ENCODE peak calls at places on chromosomes 13 and 19, in four cellular contexts. O is transverse colon, V is cardiac muscle cell, N is tibial nerve. L is an unnamed sample.

GRCh38 chr19:20247016-20247683 is 80.1 kb downstream of the ZNF486 start:
- DNase-seq in O (no peak), V (peak), N (no peak), L (no peak)

GRCh38 chr13:73934215-73934623 is 200.0 kb downstream of the KLF12 start:
- DNase-seq in O (no peak), N (no peak), V (no peak), L (no peak)

GRCh38 chr19:54439174-54439851 is 9.7 kb upstream of the LENG8 start:
- DNase-seq in V (peak), N (no peak), O (no peak), L (no peak)

GRCh38 chr19:44723952-44724319 is 24.6 kb upstream of the BCL3 start:
- DNase-seq in V (peak), N (peak), O (peak), L (peak)

GRCh38 chr13:85738696-85739320 is 60.4 kb downstream of the SLITRK6 start:
- DNase-seq in N (no peak), O (no peak), V (no peak), L (no peak)

GRCh38 chr13:80873589-80873988 is 532.7 kb upstream of the SPRY2 start:
- DNase-seq in V (no peak), N (no peak), O (no peak), L (peak)

GRCh38 chr13:42218576-42218975 is 53.4 kb upstream of the AKAP11 start:
- DNase-seq in N (no peak), V (no peak), O (no peak), L (no peak)

GRCh38 chr19:33580645-33581037 is 41.1 kb upstream of the CHST8 start:
- DNase-seq in V (no peak), N (no peak), O (no peak), L (no peak)

GRCh38 chr19:45657520-45658163 is 10.4 kb upstream of the GIPR start:
- DNase-seq in N (no peak), V (peak), O (no peak), L (no peak)

GRCh38 chr19:17506745-17507144 is 4.7 kb upstream of the PGLS start:
- DNase-seq in O (no peak), V (no peak), N (no peak), L (no peak)

GRCh38 chr13:77323858-77324257 is 3.0 kb downstream of the MYCBP2 start:
- DNase-seq in V (no peak), N (no peak), O (no peak), L (no peak)

GRCh38 chr19:38478273-38478971 is 44.9 kb downstream of the RYR1 start:
- DNase-seq in V (peak), O (no peak), N (no peak), L (no peak)

GRCh38 chr19:45323671-45324081 is 1.0 kb upstream of the CKM start:
- DNase-seq in N (no peak), V (peak), O (peak), L (no peak)

GRCh38 chr19:4352701-4353121 is 9.3 kb downstream of the MPND start:
- DNase-seq in V (peak), O (no peak), N (no peak), L (no peak)

GRCh38 chr19:10535613-10536012 is 8.1 kb upstream of the ATG4D start:
- DNase-seq in O (no peak), N (no peak), V (no peak), L (no peak)

GRCh38 chr19:38306236-38306635 is 2.2 kb downstream of the C19orf33 start:
- DNase-seq in V (no peak), N (no peak), O (no peak), L (no peak)

GRCh38 chr19:48051345-48052033 is 7.6 kb upstream of the CABP5 start:
- DNase-seq in N (no peak), V (no peak), O (no peak), L (no peak)

GRCh38 chr13:110713981-110714797 is 689 bp downstream of the ING1 start:
- DNase-seq in N (peak), V (peak), O (peak), L (no peak)

GRCh38 chr13:61142506-61142905 is 273.1 kb downstream of the PCDH20 start:
- DNase-seq in O (no peak), N (no peak), V (no peak), L (no peak)

GRCh38 chr19:45995715-45996385 is 583 bp downstream of the CCDC61 start:
- DNase-seq in N (no peak), V (no peak), O (no peak), L (no peak)

DNA sequence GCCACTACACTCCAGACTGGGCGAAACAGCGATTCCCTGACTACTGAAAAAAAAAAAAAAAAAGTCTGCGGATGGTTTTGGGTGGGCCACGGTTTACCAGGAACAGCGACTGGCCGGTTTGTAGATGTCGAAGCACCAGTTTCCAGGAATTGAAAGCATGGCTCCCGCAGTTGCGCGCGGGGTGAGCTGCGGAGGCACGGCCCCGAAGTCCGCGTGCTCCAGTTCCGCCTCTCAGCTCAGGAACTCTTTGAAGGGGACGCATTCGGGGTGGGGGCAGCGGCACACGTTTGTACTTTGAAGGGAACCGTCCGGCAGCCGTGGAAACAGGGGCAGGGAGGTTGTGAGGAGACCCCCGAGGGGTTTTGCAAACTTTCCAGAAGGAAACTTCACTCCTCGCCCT is 27.1 kb upstream of the PABPC3 start:
- DNase-seq in V (no peak), O (no peak), N (no peak), L (no peak)
- TF ChIP-seq CTCF in V (no peak), O (no peak), N (no peak), L (no peak)

DNA sequence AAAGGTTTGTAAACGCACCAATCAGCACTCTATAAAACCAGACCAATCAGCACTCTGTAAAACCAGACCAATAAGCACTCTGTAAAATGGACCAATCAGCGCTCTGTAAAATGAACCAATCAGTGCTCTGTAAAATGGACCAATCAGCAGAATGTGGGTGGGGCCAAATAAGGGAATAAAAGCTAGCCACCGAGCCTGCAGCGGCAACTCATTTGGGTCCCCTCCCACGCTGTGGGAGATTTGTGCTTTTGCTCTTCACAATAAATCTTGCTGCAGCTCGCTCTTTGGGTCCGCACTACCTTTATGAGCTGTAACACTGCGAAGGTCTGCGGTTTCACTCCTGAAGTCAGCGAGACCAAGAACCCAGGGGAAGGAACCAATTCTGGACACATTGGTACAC is 28.0 kb downstream of the ZNF175 start:
- DNase-seq in V (no peak), N (no peak), O (peak), L (no peak)
- TF ChIP-seq CTCF in V (no peak), N (no peak), O (no peak), L (no peak)

GRCh38 chr19:2235396-2236284 is 489 bp downstream of the PLEKHJ1 start:
- DNase-seq in N (no peak), V (peak), O (peak), L (no peak)

GRCh38 chr19:2236285-2237050 is at the start of the genes PLEKHJ1 and SF3A2:
- DNase-seq in O (peak), V (peak), N (peak), L (peak)

GRCh38 chr19:2237051-2237868 is 636 bp downstream of the SF3A2 start:
- DNase-seq in N (no peak), O (no peak), V (no peak), L (no peak)

GRCh38 chr19:2239173-2239572 is 2.5 kb downstream of the SF3A2 start:
- DNase-seq in O (no peak), N (no peak), V (no peak), L (no peak)

DNA sequence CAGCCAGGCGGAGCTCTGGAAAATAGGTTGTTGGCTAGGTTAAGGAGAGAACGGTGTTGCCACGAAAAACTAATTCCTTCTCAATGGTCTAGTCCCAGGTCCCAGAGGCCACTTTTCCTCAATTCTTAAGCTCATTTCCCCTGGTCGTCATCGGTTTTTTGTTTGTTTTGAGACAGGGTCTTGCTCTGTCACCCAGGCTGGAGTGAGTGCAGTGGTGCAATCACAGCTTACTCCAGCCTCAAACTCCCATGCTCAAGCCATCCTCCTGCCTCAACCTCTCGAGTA is 1.2 kb downstream of the SF3A2 start:
- DNase-seq in N (no peak), O (no peak), V (no peak), L (no peak)
- TF ChIP-seq CTCF in N (no peak), O (no peak), V (no peak), L (no peak)

GRCh38 chr13:51770681-51771417 is 33.1 kb downstream of the DHRS12 start:
- DNase-seq in N (no peak), V (no peak), O (no peak), L (no peak)
- TF ChIP-seq CTCF in N (no peak), V (no peak), O (no peak), L (no peak)